ENCODE peak calls at places on chromosomes 4 and X, in five cellular contexts. B is amygdala; A is naive thymus-derived CD4-positive, alpha-beta T cell; L is T follicular helper cell; F is neuronal stem cell. N is an unnamed sample.

GRCh38 chrX:130623508-130623907 is 221.7 kb downstream of the RBMX2 start:
- DNase-seq in B (no peak), A (no peak), L (no peak), F (no peak), N (no peak)

GRCh38 chr4:156838761-156839160 is 132.8 kb downstream of the PDGFC start:
- DNase-seq in B (no peak), A (no peak), L (no peak), F (no peak), N (no peak)

GRCh38 chrX:2432298-2432863 is 68.4 kb downstream of the DHRSX start:
- DNase-seq in B (no peak), A (no peak), L (no peak), F (no peak), N (no peak)

GRCh38 chrX:4830880-4831557 is 1117.6 kb upstream of the PRKX start:
- DNase-seq in B (no peak), A (no peak), L (no peak), F (no peak), N (no peak)

GRCh38 chrX:40166582-40166981 is 68.8 kb upstream of the BCOR start:
- DNase-seq in B (no peak), A (no peak), L (no peak), F (no peak), N (no peak)

GRCh38 chr4:15400911-15401671 is 26.7 kb upstream of the C1QTNF7 start:
- DNase-seq in B (no peak), A (no peak), L (no peak), F (no peak), N (no peak)

GRCh38 chr4:73453701-73454005 is 17.6 kb downstream of the AFP start:
- DNase-seq in B (no peak), A (no peak), L (no peak), F (no peak), N (no peak)

GRCh38 chrX:56000169-56000568 is 232.0 kb upstream of the KLF8 start:
- DNase-seq in B (no peak), A (no peak), L (no peak), F (no peak), N (no peak)

GRCh38 chr4:925171-925570 is 6.9 kb downstream of the GAK start:
- DNase-seq in B (no peak), A (no peak), L (no peak), F (no peak), N (no peak)

GRCh38 chr4:102683846-102684581 is 76.8 kb downstream of the MANBA start:
- DNase-seq in B (no peak), A (no peak), L (no peak), F (no peak), N (no peak)

GRCh38 chr4:71009091-71009490 is 15.6 kb downstream of the DCK start:
- DNase-seq in B (no peak), A (no peak), L (no peak), F (no peak), N (no peak)

GRCh38 chr4:3521621-3522325 is 10.4 kb downstream of the LRPAP1 start:
- DNase-seq in B (no peak), A (no peak), L (no peak), F (no peak), N (peak; percentile 8)

GRCh38 chr4:37431417-37431743 is 186.8 kb downstream of the NWD2 start:
- DNase-seq in B (no peak), A (no peak), L (no peak), F (no peak), N (no peak)

GRCh38 chrX:129123795-129124194 is 399.5 kb downstream of the SMARCA1 start:
- DNase-seq in B (no peak), A (no peak), L (no peak), F (no peak), N (no peak)

GRCh38 chrX:40877869-40878268 is 142.5 kb upstream of the MED14 start:
- DNase-seq in B (no peak), A (no peak), L (no peak), F (no peak), N (no peak)

GRCh38 chr4:27524224-27524623 is 663.6 kb downstream of the STIM2 start:
- DNase-seq in B (no peak), A (no peak), L (no peak), F (no peak), N (no peak)

GRCh38 chrX:49003696-49004095 is 1.6 kb upstream of the GRIPAP1 start:
- DNase-seq in B (no peak), A (no peak), L (no peak), F (no peak), N (no peak)

N was measured in head of caudate nucleus.